ENCODE peak calls at places on chromosomes 3 and 15, in four cellular contexts. One of them, this sample, is unnamed.

GRCh38 chr3:4834403-4834866 is 144.8 kb upstream of the BHLHE40 start:
- DNase-seq in left lung: no peak
- DNase-seq in BE2C: no peak
- DNase-seq in dorsolateral prefrontal cortex: no peak
- DNase-seq in this sample: peak; percentile 63

GRCh38 chr15:92454525-92455105 is 60.9 kb downstream of the ST8SIA2 start:
- DNase-seq in dorsolateral prefrontal cortex: no peak
- DNase-seq in left lung: no peak
- DNase-seq in BE2C: peak; percentile 39
- DNase-seq in this sample: no peak

GRCh38 chr15:40010681-40011080 is 28.3 kb downstream of the SRP14 start:
- DNase-seq in dorsolateral prefrontal cortex: no peak
- DNase-seq in BE2C: peak; percentile 26
- DNase-seq in left lung: no peak
- DNase-seq in this sample: no peak

GRCh38 chr15:48505067-48505466 is 140.4 kb downstream of the FBN1 start:
- DNase-seq in dorsolateral prefrontal cortex: no peak
- DNase-seq in BE2C: no peak
- DNase-seq in left lung: no peak
- DNase-seq in this sample: no peak

GRCh38 chr3:150603888-150604319 is 783 bp downstream of the SELENOT start:
- DNase-seq in dorsolateral prefrontal cortex: no peak
- DNase-seq in BE2C: no peak
- DNase-seq in left lung: no peak
- DNase-seq in this sample: no peak

GRCh38 chr15:69031013-69032001 is 16.8 kb downstream of the NOX5 start:
- DNase-seq in dorsolateral prefrontal cortex: no peak
- DNase-seq in BE2C: peak; percentile 77
- DNase-seq in left lung: peak; percentile 86
- DNase-seq in this sample: no peak

GRCh38 chr15:83837946-83838571 is 184.1 kb downstream of the ADAMTSL3 start:
- DNase-seq in dorsolateral prefrontal cortex: peak; percentile 71
- DNase-seq in left lung: peak; percentile 76
- DNase-seq in BE2C: peak; percentile 57
- DNase-seq in this sample: no peak

GRCh38 chr3:29950232-29950631 is 656.2 kb upstream of the TGFBR2 start:
- DNase-seq in BE2C: no peak
- DNase-seq in left lung: no peak
- DNase-seq in dorsolateral prefrontal cortex: no peak
- DNase-seq in this sample: no peak

GRCh38 chr3:57637391-57637790 is 40.2 kb upstream of the ARF4 start:
- DNase-seq in BE2C: no peak
- DNase-seq in left lung: no peak
- DNase-seq in dorsolateral prefrontal cortex: no peak
- DNase-seq in this sample: no peak

GRCh38 chr3:19891740-19892139 is 42.3 kb downstream of the EFHB start:
- DNase-seq in dorsolateral prefrontal cortex: no peak
- DNase-seq in left lung: no peak
- DNase-seq in BE2C: no peak
- DNase-seq in this sample: no peak

GRCh38 chr3:134073583-134073945 is 43.8 kb upstream of the SLCO2A1 start:
- DNase-seq in left lung: no peak
- DNase-seq in BE2C: no peak
- DNase-seq in dorsolateral prefrontal cortex: no peak
- DNase-seq in this sample: no peak

GRCh38 chr3:557972-558371 is 361.4 kb downstream of the CHL1 start:
- DNase-seq in left lung: no peak
- DNase-seq in BE2C: no peak
- DNase-seq in dorsolateral prefrontal cortex: no peak
- DNase-seq in this sample: no peak

GRCh38 chr3:98817546-98817945 is 54.4 kb downstream of the ST3GAL6 start:
- DNase-seq in dorsolateral prefrontal cortex: no peak
- DNase-seq in left lung: no peak
- DNase-seq in BE2C: no peak
- DNase-seq in this sample: no peak

GRCh38 chr3:24682141-24682547 is 187.5 kb upstream of the THRB start:
- DNase-seq in dorsolateral prefrontal cortex: no peak
- DNase-seq in BE2C: no peak
- DNase-seq in left lung: no peak
- DNase-seq in this sample: no peak

GRCh38 chr3:173275740-173276139 is 121.8 kb upstream of the NLGN1 start:
- DNase-seq in dorsolateral prefrontal cortex: no peak
- DNase-seq in BE2C: peak; percentile 23
- DNase-seq in left lung: no peak
- DNase-seq in this sample: no peak

GRCh38 chr15:50181983-50182232 is at the start of gene SLC27A2:
- DNase-seq in left lung: peak; percentile 89
- DNase-seq in BE2C: peak; percentile 40
- DNase-seq in dorsolateral prefrontal cortex: no peak
- DNase-seq in this sample: no peak

GRCh38 chr3:186930143-186930638 is at the start of gene ST6GAL1:
- DNase-seq in dorsolateral prefrontal cortex: peak; percentile 53
- DNase-seq in BE2C: peak; percentile 64
- DNase-seq in left lung: peak; percentile 95
- DNase-seq in this sample: peak; percentile 54

GRCh38 chr15:31352911-31353811 is 26.5 kb downstream of the KLF13 start:
- DNase-seq in left lung: peak; percentile 68
- DNase-seq in dorsolateral prefrontal cortex: no peak
- DNase-seq in BE2C: peak; percentile 60
- DNase-seq in this sample: no peak

GRCh38 chr3:116000315-116000714 is 377.0 kb downstream of the GAP43 start:
- DNase-seq in dorsolateral prefrontal cortex: no peak
- DNase-seq in left lung: no peak
- DNase-seq in BE2C: peak; percentile 26
- DNase-seq in this sample: no peak

GRCh38 chr3:48899298-48899697 is 616 bp upstream of the SLC25A20 start:
- DNase-seq in BE2C: no peak
- DNase-seq in dorsolateral prefrontal cortex: no peak
- DNase-seq in left lung: no peak
- DNase-seq in this sample: peak; percentile 35

GRCh38 chr3:72797773-72798543 is 50.3 kb downstream of the SHQ1 start:
- DNase-seq in left lung: no peak
- DNase-seq in BE2C: peak; percentile 88
- DNase-seq in dorsolateral prefrontal cortex: no peak
- DNase-seq in this sample: no peak

GRCh38 chr3:149377408-149378111 is at the start of gene TM4SF1:
- DNase-seq in dorsolateral prefrontal cortex: no peak
- DNase-seq in BE2C: no peak
- DNase-seq in left lung: peak; percentile 59
- DNase-seq in this sample: no peak
- TF ChIP-seq CTCF in dorsolateral prefrontal cortex: no peak
- TF ChIP-seq CTCF in BE2C: no peak
- TF ChIP-seq CTCF in left lung: no peak
- TF ChIP-seq CTCF in this sample: no peak

DNA sequence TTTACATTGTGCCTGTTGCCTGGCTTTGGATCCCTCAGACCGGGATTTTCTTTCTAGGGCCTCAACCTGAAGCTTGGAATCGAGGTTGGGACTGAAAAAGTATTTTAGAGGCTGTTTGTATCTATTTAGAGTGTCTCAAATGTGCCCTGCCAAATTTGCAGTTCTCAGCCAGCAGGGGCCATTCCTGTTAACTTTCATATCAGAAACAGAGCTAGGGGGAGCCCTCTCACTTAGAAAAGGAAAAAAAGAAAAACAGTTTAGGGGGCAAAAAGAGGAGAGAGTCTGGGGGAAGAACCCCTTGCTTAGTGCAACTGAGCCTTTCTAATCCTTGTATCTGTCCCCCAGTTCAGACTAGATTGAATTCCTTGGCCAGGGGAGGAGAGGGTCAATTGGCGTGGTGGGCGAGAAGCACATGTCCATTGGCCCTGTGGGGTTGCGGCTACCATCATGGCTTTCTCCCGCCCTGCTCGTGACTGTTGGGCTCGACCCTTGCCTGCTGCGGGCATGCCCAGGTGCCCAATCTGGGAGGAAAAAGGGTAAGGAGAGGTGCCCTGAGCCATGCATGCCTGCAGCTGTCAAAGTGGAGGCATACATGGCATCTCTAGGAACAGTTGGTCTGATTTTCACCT is 101.6 kb downstream of the CFAP44 start:
- DNase-seq in BE2C: no peak
- DNase-seq in left lung: peak; percentile 50
- DNase-seq in dorsolateral prefrontal cortex: no peak
- DNase-seq in this sample: no peak
- TF ChIP-seq CTCF in BE2C: peak; percentile 49
- TF ChIP-seq CTCF in left lung: no peak
- TF ChIP-seq CTCF in dorsolateral prefrontal cortex: no peak
- TF ChIP-seq CTCF in this sample: no peak

GRCh38 chr3:170117134-170117533 is 64.4 kb downstream of the PHC3 start:
- DNase-seq in left lung: no peak
- DNase-seq in dorsolateral prefrontal cortex: no peak
- DNase-seq in BE2C: no peak
- DNase-seq in this sample: no peak
- TF ChIP-seq CTCF in left lung: no peak
- TF ChIP-seq CTCF in dorsolateral prefrontal cortex: no peak
- TF ChIP-seq CTCF in BE2C: peak; percentile 53
- TF ChIP-seq CTCF in this sample: no peak

GRCh38 chr3:53198256-53198977 is 37.4 kb downstream of the PRKCD start:
- DNase-seq in BE2C: no peak
- DNase-seq in left lung: no peak
- DNase-seq in dorsolateral prefrontal cortex: no peak
- DNase-seq in this sample: no peak
- TF ChIP-seq CTCF in BE2C: no peak
- TF ChIP-seq CTCF in left lung: no peak
- TF ChIP-seq CTCF in dorsolateral prefrontal cortex: no peak
- TF ChIP-seq CTCF in this sample: no peak

This sample was measured in natural killer cell.